ENCODE peak calls at places on chromosomes 12 and 14, in four cellular contexts. Z, S, W and Y are unnamed samples.

GRCh38 chr12:18723752-18724151 is 14.1 kb downstream of the PLCZ1 start:
- DNase-seq in Z (peak), S (no peak), W (no peak), Y (no peak)

GRCh38 chr14:74491952-74492351 is 1.2 kb downstream of the NPC2 start:
- DNase-seq in Z (peak), S (peak), W (no peak), Y (no peak)

GRCh38 chr12:111038941-111039340 is 118.6 kb upstream of the MYL2 start:
- DNase-seq in Z (no peak), S (no peak), W (no peak), Y (no peak)

GRCh38 chr14:55913324-55914035 is 204.7 kb upstream of the PELI2 start:
- DNase-seq in Z (no peak), S (no peak), W (no peak), Y (no peak)

GRCh38 chr12:92945659-92946220 is 16.6 kb upstream of the EEA1 start:
- DNase-seq in Z (no peak), S (no peak), W (no peak), Y (no peak)

GRCh38 chr14:92668266-92668973 is 80.0 kb downstream of the LGMN start:
- DNase-seq in Z (no peak), S (no peak), W (no peak), Y (no peak)

GRCh38 chr12:76144253-76144564 is 59.7 kb upstream of the NAP1L1 start:
- DNase-seq in Z (no peak), S (peak), W (peak), Y (no peak)

GRCh38 chr12:93793983-93794382 is 116.8 kb downstream of the CRADD start:
- DNase-seq in Z (no peak), S (no peak), W (no peak), Y (no peak)

GRCh38 chr14:103710771-103711392 is 4.4 kb downstream of the XRCC3 start:
- DNase-seq in Z (no peak), S (no peak), W (no peak), Y (no peak)

GRCh38 chr12:14618990-14619389 is 51.3 kb upstream of the PLBD1 start:
- DNase-seq in Z (peak), S (peak), W (no peak), Y (peak)